ENCODE peak calls at places on chromosomes 5 and 9, in five cellular contexts. C is keratinocyte; K is breast epithelium; Q is CD8-positive, alpha-beta T cell; I is heart right ventricle. M is an unnamed sample.

GRCh38 chr5:88398316-88398715 is 129.7 kb upstream of the TMEM161B start:
- DNase-seq in C (no peak), K (no peak), Q (no peak), I (no peak), M (no peak)

GRCh38 chr5:150446583-150446982 is 3.0 kb downstream of the RPS14 start:
- DNase-seq in K (no peak), C (no peak), I (no peak), Q (no peak), M (no peak)

GRCh38 chr9:97907051-97907450 is 15.2 kb downstream of the TRMO start:
- DNase-seq in K (no peak), I (no peak), C (no peak), Q (no peak), M (no peak)

GRCh38 chr5:57346336-57346735 is 136.3 kb downstream of the ACTBL2 start:
- DNase-seq in I (no peak), Q (no peak), K (no peak), C (no peak), M (no peak)

GRCh38 chr5:79122963-79123362 is 11.4 kb downstream of the BHMT start:
- DNase-seq in C (no peak), I (no peak), K (no peak), Q (no peak), M (no peak)

GRCh38 chr9:4985376-4986266 is 549 bp downstream of the JAK2 start:
- DNase-seq in C (no peak), Q (peak; percentile 19), I (peak; percentile 20), K (no peak), M (no peak)

GRCh38 chr5:57207007-57207653 is 33.3 kb downstream of the GPBP1 start:
- DNase-seq in I (no peak), Q (no peak), C (no peak), K (no peak), M (no peak)

GRCh38 chr9:77392328-77392727 is 215.0 kb downstream of the VPS13A start:
- DNase-seq in K (no peak), I (no peak), Q (no peak), C (no peak), M (no peak)

GRCh38 chr5:63963080-63963735 is 963 bp upstream of the HTR1A start:
- DNase-seq in I (no peak), K (no peak), C (peak; percentile 5), Q (no peak), M (no peak)

GRCh38 chr5:180825768-180826525 is 23.3 kb upstream of the MGAT1 start:
- DNase-seq in K (peak; percentile 64), I (no peak), Q (no peak), C (peak; percentile 92), M (peak; percentile 69)

GRCh38 chr5:125595095-125595494 is 828.1 kb upstream of the GRAMD2B start:
- DNase-seq in K (no peak), C (no peak), I (peak; percentile 52), Q (no peak), M (no peak)

GRCh38 chr5:157817928-157818327 is 41.0 kb downstream of the CLINT1 start:
- DNase-seq in I (no peak), C (no peak), Q (no peak), K (no peak), M (no peak)

GRCh38 chr5:7884491-7885273 is 15.7 kb downstream of the MTRR start:
- DNase-seq in I (no peak), C (no peak), Q (no peak), K (no peak), M (peak; percentile 68)

GRCh38 chr5:58094031-58094430 is 365.9 kb downstream of the PLK2 start:
- DNase-seq in Q (no peak), K (no peak), C (peak; percentile 42), I (no peak), M (no peak)

GRCh38 chr5:56350595-56351170 is 117.6 kb upstream of the ANKRD55 start:
- DNase-seq in I (peak; percentile 73), Q (no peak), C (no peak), K (peak; percentile 70), M (peak; percentile 54)

GRCh38 chr9:129633207-129633606 is 7.2 kb downstream of the NTMT1 start:
- DNase-seq in I (no peak), K (no peak), C (no peak), Q (no peak), M (no peak)

GRCh38 chr5:119105971-119106370 is 35.1 kb downstream of the DMXL1 start:
- DNase-seq in I (no peak), Q (no peak), C (no peak), K (no peak), M (no peak)

GRCh38 chr5:88957000-88957399 is 74.0 kb upstream of the MEF2C start:
- DNase-seq in K (no peak), Q (no peak), I (no peak), C (no peak), M (no peak)

GRCh38 chr5:102924963-102925362 is 169.9 kb downstream of the PAM start:
- DNase-seq in I (no peak), Q (no peak), K (no peak), C (no peak), M (no peak)

GRCh38 chr5:33180900-33181299 is 259.9 kb upstream of the TARS1 start:
- DNase-seq in Q (no peak), C (no peak), K (no peak), I (no peak), M (no peak)

GRCh38 chr5:144549580-144549979 is 378.9 kb downstream of the KCTD16 start:
- DNase-seq in C (no peak), K (no peak), I (no peak), Q (no peak), M (no peak)

GRCh38 chr9:68560131-68560844 is 19.6 kb upstream of the TMEM252 start:
- DNase-seq in Q (no peak), C (no peak), K (no peak), I (peak; percentile 39), M (no peak)

GRCh38 chr5:13976867-13977479 is 32.5 kb upstream of the DNAH5 start:
- DNase-seq in C (no peak), K (no peak), I (no peak), Q (no peak), M (no peak)

GRCh38 chr9:128203842-128204551 is 818 bp downstream of the DNM1 start:
- DNase-seq in K (no peak), Q (no peak), I (peak; percentile 35), C (no peak), M (peak; percentile 88)

GRCh38 chr9:132383462-132383883 is 23.2 kb downstream of the TTF1 start:
- DNase-seq in K (no peak), C (no peak), I (no peak), Q (no peak), M (no peak)

GRCh38 chr5:82287625-82288024 is 9.5 kb upstream of the RPS23 start:
- DNase-seq in K (no peak), I (no peak), C (no peak), Q (no peak), M (no peak)

GRCh38 chr5:139808481-139809330 is 13.1 kb downstream of the PSD2 start:
- DNase-seq in K (no peak), I (peak; percentile 41), Q (peak; percentile 39), C (no peak), M (peak; percentile 89)

GRCh38 chr9:38355526-38356120 is 36.9 kb upstream of the ALDH1B1 start:
- DNase-seq in K (no peak), Q (no peak), C (no peak), I (no peak), M (no peak)

GRCh38 chr5:176371621-176372539 is 6.6 kb downstream of the ARL10 start:
- DNase-seq in Q (no peak), K (no peak), I (no peak), C (no peak), M (no peak)

GRCh38 chr5:170633235-170634041 is 129.6 kb downstream of the KCNIP1 start:
- DNase-seq in C (no peak), I (peak; percentile 39), Q (no peak), K (no peak), M (no peak)

GRCh38 chr5:137218471-137218870 is 280.7 kb downstream of the SPOCK1 start:
- DNase-seq in C (no peak), K (no peak), I (no peak), Q (no peak), M (no peak)

GRCh38 chr9:83034587-83034986 is 28.4 kb downstream of the RASEF start:
- DNase-seq in K (no peak), C (peak; percentile 56), I (no peak), Q (no peak), M (no peak)

GRCh38 chr9:83992407-83992806 is 11.8 kb downstream of the RMI1 start:
- DNase-seq in Q (no peak), K (no peak), I (no peak), C (no peak), M (no peak)

GRCh38 chr5:73666891-73667290 is 40.9 kb downstream of the ARHGEF28 start:
- DNase-seq in I (no peak), C (no peak), K (no peak), Q (no peak), M (no peak)

GRCh38 chr5:73663161-73663859 is 37.3 kb downstream of the ARHGEF28 start:
- DNase-seq in C (no peak), K (no peak), I (no peak), Q (no peak), M (no peak)

GRCh38 chr5:73664796-73665195 is 38.8 kb downstream of the ARHGEF28 start:
- DNase-seq in I (no peak), C (no peak), K (no peak), Q (no peak), M (no peak)

GRCh38 chr5:73663860-73664240 is 37.9 kb downstream of the ARHGEF28 start:
- DNase-seq in Q (no peak), I (no peak), C (no peak), K (no peak), M (no peak)

GRCh38 chr5:73661753-73662152 is 35.8 kb downstream of the ARHGEF28 start:
- DNase-seq in I (no peak), K (no peak), C (no peak), Q (no peak), M (no peak)
- H3K27ac ChIP-seq in I (no peak overlapping the region), K (no peak overlapping the region), C (peak overlapping the region; percentile 10), Q (no peak overlapping the region), M (no peak overlapping the region)

DNA sequence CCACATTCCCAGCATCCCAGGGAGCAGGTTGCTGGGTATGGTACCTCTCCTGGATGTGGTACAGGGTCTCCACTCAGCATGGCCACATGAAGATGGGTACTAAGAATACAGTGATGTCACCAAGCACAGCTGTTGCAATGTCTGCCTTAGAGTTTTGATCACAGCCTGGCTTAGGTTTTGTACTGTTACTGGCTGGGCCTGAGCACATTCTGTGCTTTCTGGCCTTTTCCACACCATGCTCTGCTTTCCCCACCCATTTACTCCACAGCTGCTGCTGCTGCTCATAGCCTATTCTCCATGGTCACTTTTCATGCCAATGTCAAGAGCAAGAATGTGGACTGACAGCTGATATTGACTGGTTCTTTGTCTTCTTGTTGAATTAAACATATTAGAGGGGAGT is 481.9 kb downstream of the ARHGEF28 start:
- DNase-seq in C (no peak), I (no peak), K (no peak), Q (no peak), M (no peak)
- H3K27ac ChIP-seq in C (no peak overlapping the region), I (no peak overlapping the region), K (no peak overlapping the region), Q (no peak overlapping the region), M (no peak overlapping the region)

GRCh38 chr5:93532370-93532769 is 48.6 kb downstream of the NR2F1-AS1 start:
- DNase-seq in I (peak; percentile 35), Q (no peak), C (no peak), K (no peak), M (peak; percentile 31)
- H3K27ac ChIP-seq in I (no peak overlapping the region), Q (no peak overlapping the region), C (no peak overlapping the region), K (peak overlapping the region; percentile 75), M (no peak overlapping the region)

DNA sequence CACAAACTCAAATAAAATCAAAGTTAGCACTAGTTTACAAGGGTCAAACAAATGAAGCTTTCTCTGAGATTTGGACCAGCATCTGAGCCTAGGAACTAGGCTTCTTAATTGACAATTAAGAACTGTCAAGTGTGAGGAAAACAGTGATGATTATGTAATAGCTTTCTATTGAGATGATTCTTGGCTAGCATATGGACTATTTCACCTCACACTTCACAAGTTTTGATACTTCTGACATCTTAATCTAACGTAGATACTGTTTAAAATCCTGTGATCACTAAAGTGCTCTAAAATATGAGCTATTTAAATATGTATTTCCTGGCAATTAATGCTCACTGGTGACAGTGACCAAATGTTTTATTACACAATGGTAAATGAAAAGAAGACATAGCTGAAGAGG is 542.8 kb downstream of the EFNA5 start:
- DNase-seq in I (no peak), K (no peak), C (no peak), Q (no peak), M (no peak)
- H3K27ac ChIP-seq in I (no peak overlapping the region), K (no peak overlapping the region), C (no peak overlapping the region), Q (no peak overlapping the region), M (no peak overlapping the region)